ENCODE peak calls at places on chromosomes 5 and 9, in five cellular contexts. One of them, this sample, is unnamed.

GRCh38 chr9:97575673-97576048 is 57.5 kb downstream of the TSTD2 start:
- ATAC-seq in upper lobe of left lung: no peak
- ATAC-seq in K562: no peak
- ATAC-seq in GM12878: no peak
- ATAC-seq in HepG2: no peak
- ATAC-seq in this sample: no peak

GRCh38 chr5:2651116-2651515 is 100.4 kb downstream of the IRX2 start:
- ATAC-seq in upper lobe of left lung: no peak
- ATAC-seq in K562: no peak
- ATAC-seq in GM12878: no peak
- ATAC-seq in HepG2: no peak
- ATAC-seq in this sample: no peak

GRCh38 chr5:173568703-173569102 is 47.7 kb downstream of the BOD1 start:
- ATAC-seq in upper lobe of left lung: no peak
- ATAC-seq in K562: no peak
- ATAC-seq in GM12878: no peak
- ATAC-seq in HepG2: no peak
- ATAC-seq in this sample: no peak

GRCh38 chr9:114126247-114127060 is 27.4 kb upstream of the KIF12 start:
- ATAC-seq in upper lobe of left lung: no peak
- ATAC-seq in K562: no peak
- ATAC-seq in GM12878: no peak
- ATAC-seq in HepG2: no peak
- ATAC-seq in this sample: no peak

GRCh38 chr9:135523521-135524129 is 2.4 kb downstream of the LCN1 start:
- ATAC-seq in upper lobe of left lung: no peak
- ATAC-seq in K562: no peak
- ATAC-seq in GM12878: no peak
- ATAC-seq in HepG2: peak
- ATAC-seq in this sample: no peak

GRCh38 chr9:137115394-137116026 is 977 bp upstream of the DPP7 start:
- ATAC-seq in upper lobe of left lung: no peak
- ATAC-seq in K562: peak
- ATAC-seq in GM12878: no peak
- ATAC-seq in HepG2: peak
- ATAC-seq in this sample: no peak

GRCh38 chr9:3956081-3956701 is 343.7 kb downstream of the GLIS3 start:
- ATAC-seq in upper lobe of left lung: no peak
- ATAC-seq in K562: no peak
- ATAC-seq in GM12878: no peak
- ATAC-seq in HepG2: no peak
- ATAC-seq in this sample: no peak

GRCh38 chr5:179870952-179871351 is 12.3 kb upstream of the MRNIP start:
- ATAC-seq in upper lobe of left lung: no peak
- ATAC-seq in K562: no peak
- ATAC-seq in GM12878: no peak
- ATAC-seq in HepG2: no peak
- ATAC-seq in this sample: no peak

GRCh38 chr9:137365552-137366444 is 57.2 kb downstream of the EXD3 start:
- ATAC-seq in upper lobe of left lung: no peak
- ATAC-seq in K562: no peak
- ATAC-seq in GM12878: no peak
- ATAC-seq in HepG2: no peak
- ATAC-seq in this sample: no peak

GRCh38 chr5:14779975-14780374 is 91.6 kb downstream of the ANKH start:
- ATAC-seq in upper lobe of left lung: no peak
- ATAC-seq in K562: no peak
- ATAC-seq in GM12878: no peak
- ATAC-seq in HepG2: no peak
- ATAC-seq in this sample: no peak

GRCh38 chr5:926416-927171 is 33.9 kb downstream of the TRIP13 start:
- ATAC-seq in upper lobe of left lung: peak
- ATAC-seq in K562: no peak
- ATAC-seq in GM12878: no peak
- ATAC-seq in HepG2: no peak
- ATAC-seq in this sample: peak

GRCh38 chr9:104758974-104759373 is 5.0 kb upstream of the NIPSNAP3B start:
- ATAC-seq in upper lobe of left lung: no peak
- ATAC-seq in K562: no peak
- ATAC-seq in GM12878: peak
- ATAC-seq in HepG2: no peak
- ATAC-seq in this sample: no peak

GRCh38 chr9:99244300-99245260 is 22.5 kb downstream of the SEC61B start:
- ATAC-seq in upper lobe of left lung: no peak
- ATAC-seq in K562: peak
- ATAC-seq in GM12878: peak
- ATAC-seq in HepG2: no peak
- ATAC-seq in this sample: no peak

GRCh38 chr5:110477923-110478322 is 248.5 kb downstream of the TMEM232 start:
- ATAC-seq in upper lobe of left lung: no peak
- ATAC-seq in K562: no peak
- ATAC-seq in GM12878: no peak
- ATAC-seq in HepG2: no peak
- ATAC-seq in this sample: no peak

GRCh38 chr5:73100109-73100508 is 20.3 kb upstream of the TMEM171 start:
- ATAC-seq in upper lobe of left lung: no peak
- ATAC-seq in K562: peak
- ATAC-seq in GM12878: peak
- ATAC-seq in HepG2: no peak
- ATAC-seq in this sample: no peak

GRCh38 chr9:13790055-13790454 is 510.6 kb upstream of the MPDZ start:
- ATAC-seq in upper lobe of left lung: no peak
- ATAC-seq in K562: no peak
- ATAC-seq in GM12878: no peak
- ATAC-seq in HepG2: no peak
- ATAC-seq in this sample: no peak

GRCh38 chr5:589588-589987 is 22.6 kb upstream of the CEP72 start:
- ATAC-seq in upper lobe of left lung: no peak
- ATAC-seq in K562: no peak
- ATAC-seq in GM12878: no peak
- ATAC-seq in HepG2: no peak
- ATAC-seq in this sample: no peak

GRCh38 chr5:38589629-38590028 is 33.2 kb upstream of the LIFR start:
- ATAC-seq in upper lobe of left lung: no peak
- ATAC-seq in K562: no peak
- ATAC-seq in GM12878: no peak
- ATAC-seq in HepG2: no peak
- ATAC-seq in this sample: no peak

GRCh38 chr9:5582835-5583195 is 46.1 kb upstream of the RIC1 start:
- ATAC-seq in upper lobe of left lung: no peak
- ATAC-seq in K562: no peak
- ATAC-seq in GM12878: peak
- ATAC-seq in HepG2: no peak
- ATAC-seq in this sample: peak

GRCh38 chr5:76479973-76480667 is 77.0 kb downstream of the IQGAP2 start:
- ATAC-seq in upper lobe of left lung: peak
- ATAC-seq in K562: peak
- ATAC-seq in GM12878: no peak
- ATAC-seq in HepG2: peak
- ATAC-seq in this sample: no peak

GRCh38 chr9:129549684-129550083 is 71.2 kb downstream of the C9orf50 start:
- ATAC-seq in upper lobe of left lung: peak
- ATAC-seq in K562: no peak
- ATAC-seq in GM12878: no peak
- ATAC-seq in HepG2: no peak
- ATAC-seq in this sample: peak

GRCh38 chr5:79513519-79514390 is at the start of gene HOMER1:
- ATAC-seq in upper lobe of left lung: peak
- ATAC-seq in K562: peak
- ATAC-seq in GM12878: peak
- ATAC-seq in HepG2: peak
- ATAC-seq in this sample: peak
- TF ChIP-seq POLR2AphosphoS5 in upper lobe of left lung: no peak
- TF ChIP-seq POLR2AphosphoS5 in K562: no peak
- TF ChIP-seq POLR2AphosphoS5 in GM12878: no peak
- TF ChIP-seq POLR2AphosphoS5 in HepG2: no peak
- TF ChIP-seq POLR2AphosphoS5 in this sample: no peak

DNA sequence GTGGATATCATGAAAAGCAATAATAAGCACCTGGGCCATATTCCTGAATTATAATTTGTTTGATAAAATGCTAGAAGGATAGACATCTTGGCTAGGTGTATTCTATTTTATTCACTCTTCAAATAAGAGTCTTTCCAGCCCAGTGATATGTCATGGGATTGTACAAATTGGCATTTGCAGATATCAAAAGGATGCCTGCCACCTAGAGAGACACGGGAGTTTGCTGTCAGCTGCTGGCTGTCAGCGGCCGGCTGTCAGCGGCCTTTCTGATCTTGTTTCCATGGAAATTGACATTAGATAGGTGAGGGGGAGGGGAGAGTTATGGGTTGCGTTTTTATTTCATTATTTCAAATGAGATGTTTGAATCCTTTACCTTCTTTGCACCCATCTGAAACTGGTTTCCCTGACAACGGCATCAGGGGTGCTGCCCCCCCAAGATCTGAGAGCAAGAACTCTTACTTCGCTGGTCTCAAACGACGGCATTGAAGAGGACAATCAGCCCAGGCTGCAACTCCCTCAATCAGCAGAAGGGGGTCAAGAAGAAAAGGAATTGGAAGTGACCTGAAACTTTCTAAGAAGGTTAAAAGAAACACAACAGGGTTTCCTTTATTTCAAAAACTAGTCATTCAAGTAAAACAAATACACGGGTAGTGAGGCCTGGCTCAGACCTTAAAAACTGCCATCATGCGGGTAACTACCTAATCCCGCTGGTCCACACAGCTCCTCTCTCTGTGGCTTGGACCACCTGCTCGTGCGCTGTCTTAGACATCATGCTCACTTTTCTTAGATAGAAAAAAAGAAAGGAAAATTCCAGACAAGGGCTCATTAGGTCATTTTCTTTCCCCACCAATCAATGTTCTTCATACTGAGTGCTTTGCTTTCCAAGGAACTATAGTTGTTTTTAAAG is 115.7 kb downstream of the TLE1 start:
- ATAC-seq in upper lobe of left lung: no peak
- ATAC-seq in K562: no peak
- ATAC-seq in GM12878: no peak
- ATAC-seq in HepG2: no peak
- ATAC-seq in this sample: no peak
- TF ChIP-seq EP300 in upper lobe of left lung: no peak
- TF ChIP-seq EP300 in K562: no peak
- TF ChIP-seq EP300 in GM12878: no peak
- TF ChIP-seq EP300 in HepG2: no peak
- TF ChIP-seq EP300 in this sample: no peak

DNA sequence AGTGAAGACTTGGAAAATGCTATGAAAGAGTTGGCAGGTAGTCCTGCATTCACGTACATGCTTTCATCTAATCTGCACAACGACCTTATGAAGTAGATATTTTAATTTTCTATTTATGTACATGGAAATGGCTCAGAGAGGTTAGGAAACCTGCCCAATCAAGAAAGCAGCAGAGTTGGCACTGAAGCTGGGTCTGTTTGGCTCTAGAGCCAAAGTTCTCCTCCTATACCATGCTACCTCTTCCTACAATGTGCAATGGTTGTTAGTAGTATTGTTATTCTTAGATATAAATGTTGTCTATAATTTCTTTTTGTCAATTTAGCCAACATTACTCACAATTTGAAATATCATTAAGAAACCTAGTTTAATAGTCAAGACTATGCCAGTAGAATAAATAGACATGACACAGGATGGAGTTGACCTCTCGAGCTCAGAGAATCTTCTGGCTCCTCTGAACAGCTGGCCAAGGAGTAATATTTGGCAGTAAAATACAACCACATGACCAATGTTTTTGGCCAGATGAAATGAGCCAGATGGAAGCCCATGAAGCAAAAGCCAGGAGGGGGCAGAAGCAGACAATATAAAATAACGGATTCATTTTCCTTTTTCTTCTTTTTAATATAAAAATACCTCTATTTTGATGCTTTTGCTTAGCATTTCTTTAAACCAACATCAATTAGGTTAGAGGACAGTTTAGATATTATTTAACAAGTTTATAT is 542.3 kb downstream of the PDE4D start:
- ATAC-seq in upper lobe of left lung: peak
- ATAC-seq in K562: no peak
- ATAC-seq in GM12878: no peak
- ATAC-seq in HepG2: no peak
- ATAC-seq in this sample: peak
- TF ChIP-seq POLR2AphosphoS5 in upper lobe of left lung: no peak
- TF ChIP-seq POLR2AphosphoS5 in K562: no peak
- TF ChIP-seq POLR2AphosphoS5 in GM12878: no peak
- TF ChIP-seq POLR2AphosphoS5 in HepG2: no peak
- TF ChIP-seq POLR2AphosphoS5 in this sample: peak

GRCh38 chr5:111774525-111774924 is 17.5 kb upstream of the NREP start:
- ATAC-seq in upper lobe of left lung: peak
- ATAC-seq in K562: no peak
- ATAC-seq in GM12878: peak
- ATAC-seq in HepG2: no peak
- ATAC-seq in this sample: no peak
- TF ChIP-seq EP300 in upper lobe of left lung: no peak
- TF ChIP-seq EP300 in K562: no peak
- TF ChIP-seq EP300 in GM12878: no peak
- TF ChIP-seq EP300 in HepG2: no peak
- TF ChIP-seq EP300 in this sample: no peak

GRCh38 chr5:17080361-17080760 is 137.1 kb upstream of the BASP1 start:
- ATAC-seq in upper lobe of left lung: no peak
- ATAC-seq in K562: no peak
- ATAC-seq in GM12878: no peak
- ATAC-seq in HepG2: no peak
- ATAC-seq in this sample: no peak

GRCh38 chr5:17075196-17075595 is 139.1 kb upstream of the MYO10 start:
- ATAC-seq in upper lobe of left lung: no peak
- ATAC-seq in K562: no peak
- ATAC-seq in GM12878: no peak
- ATAC-seq in HepG2: no peak
- ATAC-seq in this sample: no peak

GRCh38 chr5:17079562-17079961 is 137.9 kb upstream of the BASP1 start:
- ATAC-seq in upper lobe of left lung: no peak
- ATAC-seq in K562: no peak
- ATAC-seq in GM12878: no peak
- ATAC-seq in HepG2: no peak
- ATAC-seq in this sample: peak

GRCh38 chr5:17081142-17081541 is 136.3 kb upstream of the BASP1 start:
- ATAC-seq in upper lobe of left lung: no peak
- ATAC-seq in K562: no peak
- ATAC-seq in GM12878: no peak
- ATAC-seq in HepG2: no peak
- ATAC-seq in this sample: no peak

DNA sequence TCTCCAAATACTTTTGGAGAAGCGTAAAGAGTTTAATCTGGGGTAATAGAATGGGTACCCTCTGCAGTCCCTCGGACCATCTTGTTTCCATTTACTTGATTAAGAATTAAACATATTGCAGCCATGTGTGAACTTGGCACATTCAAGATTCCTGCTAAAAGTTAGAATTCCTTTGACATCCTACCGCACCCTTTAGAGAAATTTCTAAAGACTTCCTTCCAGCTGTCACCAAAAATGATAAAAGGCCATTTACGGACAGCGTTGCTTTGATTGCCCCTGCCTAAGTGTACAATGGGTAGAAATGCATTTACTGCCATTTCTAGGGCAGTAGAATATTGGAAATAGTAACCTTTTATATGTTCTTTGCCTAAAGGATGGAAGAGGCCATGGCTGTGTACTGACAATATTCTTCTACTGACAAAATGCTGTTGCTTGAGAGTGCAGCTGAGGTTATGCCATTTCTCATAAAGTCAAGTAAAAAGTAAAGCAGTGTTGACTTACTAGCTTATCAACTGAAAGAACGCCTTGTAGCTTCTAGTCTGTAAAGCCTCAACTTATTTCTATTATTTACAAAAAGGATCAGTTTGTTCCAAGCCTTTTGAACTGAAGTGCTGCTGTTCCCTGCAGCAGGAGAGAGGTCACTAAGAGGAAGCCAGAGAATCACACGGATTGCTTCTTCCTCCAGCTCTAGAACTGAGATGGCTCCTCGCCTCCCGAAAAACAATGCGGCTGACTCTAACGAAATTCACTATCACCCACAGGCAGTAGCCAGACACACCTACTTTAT is 139.8 kb upstream of the BASP1 start:
- ATAC-seq in upper lobe of left lung: no peak
- ATAC-seq in K562: no peak
- ATAC-seq in GM12878: no peak
- ATAC-seq in HepG2: no peak
- ATAC-seq in this sample: no peak
- TF ChIP-seq POLR2AphosphoS5 in upper lobe of left lung: no peak
- TF ChIP-seq POLR2AphosphoS5 in K562: no peak
- TF ChIP-seq POLR2AphosphoS5 in GM12878: no peak
- TF ChIP-seq POLR2AphosphoS5 in HepG2: no peak
- TF ChIP-seq POLR2AphosphoS5 in this sample: no peak